ENCODE peak calls at places on chromosomes 5 and 9, in four cellular contexts. R is tibial artery, I is GM12878, C is A549. P is an unnamed sample. For H3K9me3, the result is how much of the 10 kb centered on the place peaks cover.

GRCh38 chr9:96232539-96233241 is 69.3 kb downstream of the HSD17B3 start:
- DNase-seq in R (peak), I (no peak), C (peak), P (peak)

GRCh38 chr5:121199238-121199999 is 652.3 kb upstream of the FTMT start:
- DNase-seq in R (no peak), I (no peak), C (no peak), P (no peak)

GRCh38 chr9:87590996-87591395 is 93.3 kb downstream of the DAPK1 start:
- DNase-seq in R (no peak), I (no peak), C (no peak), P (no peak)

GRCh38 chr9:130343445-130343918 is 77.9 kb downstream of the HMCN2 start:
- DNase-seq in R (no peak), I (no peak), C (no peak), P (peak)

GRCh38 chr5:6358434-6358820 is 19.9 kb downstream of the MED10 start:
- DNase-seq in R (no peak), I (no peak), C (no peak), P (no peak)

GRCh38 chr9:86563350-86563749 is 209.1 kb upstream of the TUT7 start:
- DNase-seq in R (no peak), I (no peak), C (no peak), P (no peak)

GRCh38 chr5:172575416-172575815 is 65.6 kb upstream of the NEURL1B start:
- DNase-seq in R (no peak), I (no peak), C (no peak), P (no peak)

GRCh38 chr5:172913117-172913850 is 45.9 kb upstream of the RPL26L1 start:
- DNase-seq in R (no peak), I (no peak), C (no peak), P (no peak)

GRCh38 chr9:90801507-90802289 is at the start of gene SYK:
- DNase-seq in R (peak), I (no peak), C (no peak), P (peak)

GRCh38 chr9:134046894-134047681 is 20.7 kb downstream of the BRD3 start:
- DNase-seq in R (no peak), I (no peak), C (no peak), P (no peak)

GRCh38 chr5:143898914-143899591 is 87.1 kb downstream of the HMHB1 start:
- DNase-seq in R (no peak), I (no peak), C (no peak), P (no peak)

GRCh38 chr9:15286288-15286834 is 20.7 kb downstream of the TTC39B start:
- DNase-seq in R (no peak), I (no peak), C (no peak), P (no peak)

GRCh38 chr9:14030350-14030823 is 283.6 kb downstream of the NFIB start:
- DNase-seq in R (no peak), I (no peak), C (no peak), P (no peak)

GRCh38 chr5:51208291-51208690 is 175.0 kb upstream of the ISL1 start:
- DNase-seq in R (no peak), I (no peak), C (no peak), P (peak)

GRCh38 chr9:84024041-84024575 is 43.5 kb downstream of the RMI1 start:
- DNase-seq in R (no peak), I (no peak), C (no peak), P (no peak)

GRCh38 chr5:17802256-17802655 is 168.0 kb downstream of the TAF11L14 start:
- DNase-seq in R (no peak), I (no peak), C (no peak), P (no peak)
- H3K9me3 ChIP-seq in R (under half), I (under half), C (under half), P (under half)

GRCh38 chr5:2904399-2904798 is 152.9 kb upstream of the IRX2 start:
- DNase-seq in R (no peak), I (no peak), C (no peak), P (no peak)

GRCh38 chr5:2906302-2907090 is 155.0 kb upstream of the IRX2 start:
- DNase-seq in R (no peak), I (no peak), C (no peak), P (no peak)

GRCh38 chr5:2905741-2906140 is 154.3 kb upstream of the IRX2 start:
- DNase-seq in R (no peak), I (no peak), C (no peak), P (no peak)

GRCh38 chr5:2903451-2904395 is 152.2 kb upstream of the IRX2 start:
- DNase-seq in R (no peak), I (no peak), C (no peak), P (no peak)

DNA sequence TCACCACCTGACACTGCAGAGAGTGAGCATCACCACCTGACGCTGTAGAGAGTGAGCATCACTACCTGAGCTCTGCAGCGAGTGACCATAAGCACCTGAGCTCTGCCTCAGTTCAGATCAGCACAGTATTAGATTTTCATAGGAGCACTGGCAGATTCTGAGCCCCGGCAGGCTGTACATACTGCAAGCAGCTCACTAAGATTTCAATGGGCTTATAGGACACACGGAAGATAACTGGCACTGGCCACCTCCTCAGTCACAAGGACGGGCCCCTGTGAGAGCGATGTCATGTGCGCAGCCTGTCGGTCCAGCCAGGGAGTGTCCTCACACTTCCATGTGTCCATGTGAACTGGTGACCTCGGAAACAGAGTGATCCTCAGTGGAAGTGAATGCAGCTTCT is 153.5 kb upstream of the IRX2 start:
- DNase-seq in R (no peak), I (no peak), C (no peak), P (no peak)
- H3K9me3 ChIP-seq in R (under half), I (under half), C (under half), P (under half)

DNA sequence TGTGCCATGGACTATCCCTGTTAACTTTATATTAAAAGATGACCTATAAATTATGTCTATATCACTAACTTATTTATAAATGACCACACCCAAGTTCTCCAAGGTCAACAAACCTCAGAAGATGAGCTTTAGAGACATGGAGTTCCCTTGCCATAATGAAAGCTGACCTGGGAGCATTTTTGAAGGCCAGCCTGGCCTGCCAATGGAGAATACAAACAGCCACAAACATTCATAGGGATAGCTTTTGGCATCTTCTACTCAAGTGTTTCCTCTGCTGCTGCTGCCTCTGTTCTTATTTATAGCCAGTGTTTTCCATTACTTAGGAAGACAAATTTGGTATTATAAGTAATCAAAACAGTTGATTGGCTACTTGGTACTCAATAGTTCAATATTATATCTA is 117.3 kb upstream of the ADAMTS19 start:
- DNase-seq in R (no peak), I (no peak), C (no peak), P (no peak)
- H3K9me3 ChIP-seq in R (under half), I (under half), C (under half), P (under half)

DNA sequence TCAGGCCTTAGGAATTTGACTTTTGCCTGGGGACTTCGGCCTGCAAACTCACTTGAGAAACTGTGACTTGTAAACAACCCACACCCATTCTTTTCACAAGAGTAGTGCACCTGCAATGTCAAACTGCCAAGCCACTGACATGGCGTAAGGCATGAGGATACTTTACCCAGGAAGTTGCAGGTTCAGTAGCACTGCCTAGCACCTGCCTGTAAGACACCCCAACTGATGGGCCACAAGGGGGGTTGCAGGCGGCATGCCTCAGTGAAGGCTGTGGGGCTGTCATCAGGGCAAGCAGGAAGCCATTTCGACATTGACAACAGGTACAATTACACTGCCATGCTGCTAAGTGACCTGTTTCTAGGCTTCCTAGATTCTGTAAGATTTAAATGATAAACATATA is 41.3 kb upstream of the RASGEF1C start:
- DNase-seq in R (no peak), I (no peak), C (no peak), P (no peak)
- H3K9me3 ChIP-seq in R (half or more), I (under half), C (half or more), P (under half)

GRCh38 chr5:162870966-162871365 is 566.4 kb upstream of the CCNG1 start:
- DNase-seq in R (no peak), I (no peak), C (no peak), P (no peak)
- H3K9me3 ChIP-seq in R (under half), I (under half), C (under half), P (under half)

GRCh38 chr5:109668237-109668636 is 21.5 kb upstream of the MAN2A1 start:
- DNase-seq in R (no peak), I (no peak), C (no peak), P (no peak)
- H3K9me3 ChIP-seq in R (under half), I (under half), C (under half), P (under half)

GRCh38 chr9:108322326-108323098 is 533.3 kb downstream of the ACTL7B start:
- DNase-seq in R (no peak), I (no peak), C (no peak), P (no peak)

GRCh38 chr9:108323615-108324014 is 532.2 kb downstream of the ACTL7B start:
- DNase-seq in R (no peak), I (no peak), C (no peak), P (no peak)

GRCh38 chr9:108325406-108325805 is 530.4 kb downstream of the ACTL7B start:
- DNase-seq in R (no peak), I (no peak), C (no peak), P (no peak)
- H3K9me3 ChIP-seq in R (under half), I (under half), C (under half), P (under half)

DNA sequence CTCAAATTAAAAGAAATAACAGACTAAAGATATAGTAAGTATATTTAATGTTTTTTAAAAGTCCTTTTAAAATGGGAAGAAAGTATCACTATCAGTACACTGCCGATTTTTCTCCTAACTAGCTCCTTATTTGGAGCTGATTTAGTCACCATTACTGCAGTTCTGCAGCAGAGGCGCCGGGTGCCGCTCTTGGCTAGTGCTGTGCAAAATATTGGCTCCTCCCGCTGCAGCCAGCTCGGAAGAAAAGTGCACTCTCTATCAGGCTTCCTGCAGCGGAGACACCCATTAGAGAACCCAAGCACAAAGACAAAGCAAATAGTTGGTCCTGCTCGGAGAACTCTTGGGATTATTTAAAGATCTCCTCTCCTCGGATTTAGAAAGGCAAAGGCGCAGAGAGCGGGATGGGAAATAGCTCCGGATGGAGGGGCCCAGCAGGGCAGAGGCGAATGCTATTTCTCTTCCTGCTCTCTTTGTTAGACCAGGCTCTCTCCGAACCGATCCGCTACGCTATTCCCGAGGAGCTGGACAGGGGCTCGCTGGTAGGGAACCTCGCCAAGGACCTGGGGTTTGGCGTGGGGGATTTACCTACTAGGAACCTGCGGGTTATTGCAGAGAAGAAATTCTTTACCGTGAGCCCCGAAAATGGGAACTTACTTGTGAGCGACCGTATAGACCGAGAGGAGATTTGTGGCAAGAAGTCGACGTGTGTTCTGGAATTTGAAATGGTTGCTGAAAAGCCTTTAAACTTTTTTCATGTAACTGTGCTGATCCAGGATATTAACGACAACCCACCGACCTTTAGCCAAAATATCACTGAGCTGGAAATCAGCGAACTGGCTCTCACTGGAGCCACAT is at the start of gene PCDHGB3:
- DNase-seq in R (peak), I (no peak), C (no peak), P (no peak)
- H3K9me3 ChIP-seq in R (half or more), I (under half), C (half or more), P (under half)

DNA sequence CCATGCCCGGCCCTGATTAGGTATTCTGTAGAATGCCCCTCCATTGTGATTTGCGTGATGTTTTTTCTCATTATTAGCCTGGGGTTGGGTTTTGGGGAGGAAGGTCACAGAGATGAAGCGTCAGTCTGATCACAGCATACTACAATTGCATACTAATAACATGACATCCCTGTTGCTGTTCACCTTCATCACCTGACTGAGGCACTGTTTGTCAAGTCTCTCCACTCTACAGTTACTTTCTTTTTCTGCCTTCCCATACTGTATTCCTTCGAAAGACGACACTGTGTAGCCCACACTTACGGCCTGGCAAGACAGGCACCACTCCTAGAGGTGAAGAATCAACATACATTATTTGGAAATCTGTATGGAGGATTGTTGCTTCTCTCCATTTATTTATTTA is 5.5 kb downstream of the ZNF354C start:
- DNase-seq in R (no peak), I (no peak), C (no peak), P (no peak)
- H3K9me3 ChIP-seq in R (under half), I (under half), C (under half), P (under half)

P was measured in Caco-2.